ENCODE peak calls at places on chromosomes 5 and 9, in nine cellular contexts. D is astrocyte, V is mammary epithelial cell, O is DND-41, E is colonic mucosa, U is hepatocyte, M is neuronal stem cell, N is psoas muscle, H is RWPE2. L is an unnamed sample.

GRCh38 chr9:103804077-103804735 is 289.9 kb upstream of the SMC2 start:
- DNase-seq in D (peak), V (peak), O (no peak), E (no peak), U (no peak), M (no peak), N (no peak), H (no peak), L (no peak)

GRCh38 chr5:19853616-19854240 is 134.3 kb downstream of the CDH18 start:
- DNase-seq in D (peak), V (peak), O (no peak), E (no peak), U (no peak), M (no peak), N (no peak), H (no peak), L (no peak)

GRCh38 chr5:180832638-180833068 is 28.4 kb downstream of the ZFP62 start:
- DNase-seq in D (no peak), V (no peak), O (peak), E (no peak), U (no peak), M (no peak), N (no peak), H (no peak), L (no peak)

GRCh38 chr9:4657426-4658159 is 4.5 kb upstream of the PLPP6 start:
- DNase-seq in D (no peak), V (no peak), O (no peak), E (no peak), U (peak), M (no peak), N (no peak), H (no peak), L (no peak)

GRCh38 chr5:144427871-144428270 is 257.2 kb downstream of the KCTD16 start:
- DNase-seq in D (peak), V (no peak), O (no peak), E (no peak), U (no peak), M (no peak), N (no peak), H (no peak), L (no peak)

GRCh38 chr9:136187683-136188586 is 17.0 kb downstream of the LHX3 start:
- DNase-seq in D (no peak), V (no peak), O (no peak), E (no peak), U (no peak), M (no peak), N (no peak), H (no peak), L (no peak)

GRCh38 chr9:90105793-90106192 is 501.0 kb downstream of the GADD45G start:
- DNase-seq in D (no peak), V (no peak), O (no peak), E (no peak), U (no peak), M (no peak), N (no peak), H (no peak), L (no peak)

GRCh38 chr5:93588586-93589347 is 5.7 kb downstream of the NR2F1 start:
- DNase-seq in D (no peak), V (no peak), O (no peak), E (no peak), U (no peak), M (no peak), N (no peak), H (no peak), L (no peak)

GRCh38 chr5:127508644-127509373 is 8.6 kb upstream of the PRRC1 start:
- DNase-seq in D (no peak), V (no peak), O (no peak), E (no peak), U (no peak), M (no peak), N (no peak), H (no peak), L (no peak)

GRCh38 chr5:172749881-172750608 is 20.9 kb downstream of the DUSP1 start:
- DNase-seq in D (peak), V (no peak), O (no peak), E (no peak), U (no peak), M (no peak), N (no peak), H (no peak), L (no peak)

GRCh38 chr9:124894741-124895170 is 32.8 kb downstream of the ARPC5L start:
- DNase-seq in D (peak), V (peak), O (peak), E (no peak), U (peak), M (no peak), N (no peak), H (no peak), L (peak)

GRCh38 chr9:8431505-8431904 is 631.9 kb upstream of the DMAC1 start:
- DNase-seq in D (no peak), V (no peak), O (no peak), E (no peak), U (no peak), M (no peak), N (no peak), H (no peak), L (no peak)

GRCh38 chr5:168295574-168296201 is 4.2 kb downstream of the WWC1 start:
- DNase-seq in D (peak), V (peak), O (no peak), E (no peak), U (peak), M (peak), N (no peak), H (no peak), L (no peak)

GRCh38 chr5:159156839-159157238 is 52.5 kb downstream of the RNF145 start:
- DNase-seq in D (peak), V (peak), O (peak), E (peak), U (peak), M (peak), N (no peak), H (no peak), L (peak)

GRCh38 chr9:21018177-21018576 is 13.3 kb downstream of the HACD4 start:
- DNase-seq in D (no peak), V (no peak), O (no peak), E (no peak), U (no peak), M (no peak), N (no peak), H (no peak), L (no peak)

GRCh38 chr9:113631811-113632665 is 168.5 kb downstream of the RGS3 start:
- DNase-seq in D (no peak), V (no peak), O (no peak), E (no peak), U (no peak), M (no peak), N (no peak), H (no peak), L (no peak)

GRCh38 chr9:91503650-91504007 is 80.0 kb upstream of the NFIL3 start:
- DNase-seq in D (no peak), V (no peak), O (no peak), E (no peak), U (no peak), M (no peak), N (no peak), H (no peak), L (no peak)

GRCh38 chr5:63923914-63924313 is 38.3 kb downstream of the HTR1A start:
- DNase-seq in D (no peak), V (no peak), O (no peak), E (peak), U (peak), M (no peak), N (no peak), H (no peak), L (no peak)

GRCh38 chr5:132250547-132250946 is 6.9 kb upstream of the PDLIM4 start:
- DNase-seq in D (no peak), V (no peak), O (no peak), E (no peak), U (no peak), M (no peak), N (no peak), H (peak), L (no peak)

GRCh38 chr9:3027260-3027659 is 183.4 kb upstream of the PUM3 start:
- DNase-seq in D (no peak), V (no peak), O (no peak), E (no peak), U (no peak), M (no peak), N (no peak), H (no peak), L (no peak)

GRCh38 chr5:95959051-95959963 is 2.3 kb downstream of the ELL2 start:
- DNase-seq in D (peak), V (peak), O (no peak), E (no peak), U (peak), M (no peak), N (no peak), H (no peak), L (peak)

GRCh38 chr5:73365301-73365853 is 83.2 kb downstream of the FOXD1 start:
- DNase-seq in D (peak), V (peak), O (no peak), E (no peak), U (no peak), M (no peak), N (no peak), H (no peak), L (no peak)

GRCh38 chr5:125455041-125455440 is 708.6 kb upstream of the ZNF608 start:
- DNase-seq in D (peak), V (no peak), O (no peak), E (no peak), U (no peak), M (no peak), N (no peak), H (no peak), L (no peak)

GRCh38 chr9:2291980-2292704 is 277.0 kb downstream of the SMARCA2 start:
- DNase-seq in D (peak), V (peak), O (no peak), E (peak), U (peak), M (no peak), N (peak), H (no peak), L (no peak)

GRCh38 chr9:113695901-113696300 is 180.2 kb upstream of the ZNF618 start:
- DNase-seq in D (no peak), V (peak), O (peak), E (no peak), U (no peak), M (no peak), N (no peak), H (no peak), L (no peak)

GRCh38 chr5:171738501-171738900 is 47.1 kb upstream of the SMIM23 start:
- DNase-seq in D (no peak), V (no peak), O (no peak), E (no peak), U (no peak), M (no peak), N (no peak), H (no peak), L (no peak)

GRCh38 chr9:131174681-131175239 is 49.4 kb downstream of the NUP214 start:
- DNase-seq in D (no peak), V (no peak), O (no peak), E (no peak), U (no peak), M (no peak), N (no peak), H (no peak), L (no peak)

GRCh38 chr5:139273572-139274264 is 19.8 kb upstream of the MATR3 start:
- DNase-seq in D (peak), V (peak), O (peak), E (peak), U (peak), M (peak), N (peak), H (peak), L (peak)

GRCh38 chr5:139277171-139277570 is 16.4 kb upstream of the MATR3 start:
- DNase-seq in D (no peak), V (no peak), O (no peak), E (no peak), U (no peak), M (no peak), N (no peak), H (no peak), L (no peak)

GRCh38 chr5:139276426-139276825 is 17.1 kb upstream of the MATR3 start:
- DNase-seq in D (no peak), V (peak), O (no peak), E (no peak), U (no peak), M (no peak), N (no peak), H (no peak), L (no peak)

GRCh38 chr5:139273322-139273571 is 20.3 kb upstream of the MATR3 start:
- DNase-seq in D (no peak), V (no peak), O (no peak), E (no peak), U (no peak), M (no peak), N (no peak), H (no peak), L (no peak)

GRCh38 chr5:139275536-139276297 is 17.8 kb upstream of the MATR3 start:
- DNase-seq in D (no peak), V (peak), O (no peak), E (peak), U (no peak), M (no peak), N (no peak), H (no peak), L (no peak)
- H3K4me3 ChIP-seq in D (peak), V (peak), O (peak), E (no peak), U (no peak), M (no peak), N (peak), H (peak), L (peak)

GRCh38 chr5:74468421-74468820 is 172.1 kb downstream of the ENC1 start:
- DNase-seq in D (no peak), V (no peak), O (no peak), E (no peak), U (no peak), M (no peak), N (no peak), H (no peak), L (no peak)
- H3K27ac ChIP-seq in D (no peak), V (no peak), O (no peak), E (no peak), U (no peak), M (no peak), N (no peak), H (no peak), L (no peak)

GRCh38 chr9:37005517-37006140 is 28.4 kb downstream of the PAX5 start:
- DNase-seq in D (no peak), V (no peak), O (no peak), E (no peak), U (no peak), M (no peak), N (no peak), H (no peak), L (no peak)
- H3K4me3 ChIP-seq in D (no peak), V (no peak), O (no peak), E (no peak), U (no peak), M (no peak), N (no peak), H (no peak), L (no peak)

GRCh38 chr5:140182075-140182709 is 7.2 kb downstream of the CYSTM1 start:
- DNase-seq in D (peak), V (peak), O (no peak), E (peak), U (no peak), M (no peak), N (no peak), H (no peak), L (no peak)
- H3K27ac ChIP-seq in D (no peak), V (no peak), O (no peak), E (peak), U (peak), M (no peak), N (peak), H (no peak), L (no peak)

GRCh38 chr9:70602364-70603019 is 188.0 kb upstream of the KLF9 start:
- DNase-seq in D (peak), V (peak), O (peak), E (peak), U (peak), M (peak), N (peak), H (no peak), L (peak)
- H3K4me3 ChIP-seq in D (peak), V (no peak), O (no peak), E (no peak), U (no peak), M (no peak), N (peak), H (no peak), L (no peak)

DNA sequence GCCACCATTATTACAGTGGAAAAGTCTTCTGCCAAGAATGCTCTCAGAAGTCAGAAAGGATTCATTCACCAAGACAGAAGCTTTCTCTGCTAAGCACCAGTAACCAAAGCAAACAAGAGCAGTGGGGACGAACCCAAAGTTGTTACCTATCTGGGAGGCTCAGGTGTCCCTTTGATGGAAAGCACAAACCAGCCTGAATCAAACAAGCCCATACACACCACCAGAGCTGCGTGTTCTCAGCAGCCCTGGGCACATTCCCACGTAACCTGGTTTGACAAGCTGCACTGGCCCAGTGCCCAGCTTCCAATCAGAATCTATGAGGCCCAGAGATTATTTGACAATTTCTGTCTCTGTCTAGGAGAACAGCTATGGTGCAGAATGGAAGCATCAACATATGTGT is 252.6 kb downstream of the ACTL7B start:
- DNase-seq in D (no peak), V (peak), O (no peak), E (no peak), U (peak), M (no peak), N (no peak), H (peak), L (no peak)
- H3K27ac ChIP-seq in D (no peak), V (peak), O (no peak), E (no peak), U (no peak), M (no peak), N (no peak), H (no peak), L (no peak)